ENCODE peak calls at places on chromosomes 2 and 18, in four cellular contexts. One of them, this sample, is unnamed.

GRCh38 chr2:209008636-209009287 is 415.1 kb upstream of the MAP2 start:
- DNase-seq in OCI-LY7: no peak
- DNase-seq in PC-3: no peak
- DNase-seq in fibroblast of lung: no peak
- DNase-seq in this sample: no peak

GRCh38 chr2:199261221-199261620 is 196.5 kb downstream of the SATB2 start:
- DNase-seq in OCI-LY7: no peak
- DNase-seq in PC-3: peak
- DNase-seq in fibroblast of lung: peak
- DNase-seq in this sample: no peak

GRCh38 chr2:68463287-68463877 is 3.7 kb downstream of the FBXO48 start:
- DNase-seq in OCI-LY7: peak
- DNase-seq in PC-3: peak
- DNase-seq in fibroblast of lung: peak
- DNase-seq in this sample: peak

GRCh38 chr2:25168256-25169072 is at the start of gene POMC:
- DNase-seq in OCI-LY7: no peak
- DNase-seq in PC-3: no peak
- DNase-seq in fibroblast of lung: peak
- DNase-seq in this sample: no peak

GRCh38 chr2:60414731-60415130 is 138.7 kb downstream of the BCL11A start:
- DNase-seq in OCI-LY7: peak
- DNase-seq in PC-3: peak
- DNase-seq in fibroblast of lung: peak
- DNase-seq in this sample: no peak

GRCh38 chr2:235976516-235976915 is 191.7 kb downstream of the GBX2 start:
- DNase-seq in OCI-LY7: no peak
- DNase-seq in PC-3: no peak
- DNase-seq in fibroblast of lung: no peak
- DNase-seq in this sample: no peak

GRCh38 chr2:24492283-24493272 is 1.5 kb downstream of the NCOA1 start:
- DNase-seq in OCI-LY7: no peak
- DNase-seq in PC-3: peak
- DNase-seq in fibroblast of lung: peak
- DNase-seq in this sample: no peak

GRCh38 chr2:178377046-178377445 is 73.9 kb downstream of the PRKRA start:
- DNase-seq in OCI-LY7: no peak
- DNase-seq in PC-3: no peak
- DNase-seq in fibroblast of lung: no peak
- DNase-seq in this sample: no peak

GRCh38 chr18:62938006-62938405 is 222.7 kb downstream of the PHLPP1 start:
- DNase-seq in OCI-LY7: no peak
- DNase-seq in PC-3: peak
- DNase-seq in fibroblast of lung: peak
- DNase-seq in this sample: no peak

GRCh38 chr2:151297882-151298281 is 8.4 kb upstream of the NMI start:
- DNase-seq in OCI-LY7: peak
- DNase-seq in PC-3: peak
- DNase-seq in fibroblast of lung: no peak
- DNase-seq in this sample: no peak

GRCh38 chr18:48949606-48950535 is 894 bp downstream of the SMAD7 start:
- DNase-seq in OCI-LY7: peak
- DNase-seq in PC-3: peak
- DNase-seq in fibroblast of lung: peak
- DNase-seq in this sample: peak

GRCh38 chr2:52976132-52976949 is 791.3 kb upstream of the CHAC2 start:
- DNase-seq in OCI-LY7: peak
- DNase-seq in PC-3: peak
- DNase-seq in fibroblast of lung: peak
- DNase-seq in this sample: peak

GRCh38 chr2:143261986-143262784 is 133.0 kb downstream of the ARHGAP15 start:
- DNase-seq in OCI-LY7: peak
- DNase-seq in PC-3: no peak
- DNase-seq in fibroblast of lung: peak
- DNase-seq in this sample: no peak

GRCh38 chr18:49572935-49573334 is 11.1 kb downstream of the LIPG start:
- DNase-seq in OCI-LY7: no peak
- DNase-seq in PC-3: no peak
- DNase-seq in fibroblast of lung: no peak
- DNase-seq in this sample: no peak

GRCh38 chr2:51717318-51717717 is 685.4 kb upstream of the NRXN1 start:
- DNase-seq in OCI-LY7: no peak
- DNase-seq in PC-3: peak
- DNase-seq in fibroblast of lung: peak
- DNase-seq in this sample: no peak

GRCh38 chr18:13110559-13110958 is 108.0 kb upstream of the LDLRAD4 start:
- DNase-seq in OCI-LY7: no peak
- DNase-seq in PC-3: no peak
- DNase-seq in fibroblast of lung: no peak
- DNase-seq in this sample: no peak

GRCh38 chr2:30267161-30267568 is 35.8 kb downstream of the LBH start:
- DNase-seq in OCI-LY7: no peak
- DNase-seq in PC-3: no peak
- DNase-seq in fibroblast of lung: no peak
- DNase-seq in this sample: no peak

GRCh38 chr2:29010946-29011649 is 30.0 kb downstream of the TOGARAM2 start:
- DNase-seq in OCI-LY7: peak
- DNase-seq in PC-3: no peak
- DNase-seq in fibroblast of lung: peak
- DNase-seq in this sample: no peak

GRCh38 chr2:41909584-41909983 is 138.2 kb upstream of the PKDCC start:
- DNase-seq in OCI-LY7: no peak
- DNase-seq in PC-3: no peak
- DNase-seq in fibroblast of lung: no peak
- DNase-seq in this sample: no peak

GRCh38 chr2:152036611-152037469 is 62.0 kb downstream of the CACNB4 start:
- DNase-seq in OCI-LY7: peak
- DNase-seq in PC-3: peak
- DNase-seq in fibroblast of lung: peak
- DNase-seq in this sample: peak

GRCh38 chr2:177242136-177242987 is 22.2 kb downstream of the NFE2L2 start:
- DNase-seq in OCI-LY7: no peak
- DNase-seq in PC-3: peak
- DNase-seq in fibroblast of lung: peak
- DNase-seq in this sample: peak

GRCh38 chr2:169839954-169840746 is 12.9 kb downstream of the UBR3 start:
- DNase-seq in OCI-LY7: no peak
- DNase-seq in PC-3: no peak
- DNase-seq in fibroblast of lung: no peak
- DNase-seq in this sample: no peak

GRCh38 chr2:871175-871727 is 79.4 kb upstream of the SNTG2 start:
- DNase-seq in OCI-LY7: no peak
- DNase-seq in PC-3: no peak
- DNase-seq in fibroblast of lung: no peak
- DNase-seq in this sample: no peak

GRCh38 chr2:69241039-69241586 is 145.9 kb downstream of the GFPT1 start:
- DNase-seq in OCI-LY7: no peak
- DNase-seq in PC-3: no peak
- DNase-seq in fibroblast of lung: peak
- DNase-seq in this sample: no peak

GRCh38 chr18:24999650-25000267 is 352.2 kb downstream of the ZNF521 start:
- DNase-seq in OCI-LY7: no peak
- DNase-seq in PC-3: no peak
- DNase-seq in fibroblast of lung: no peak
- DNase-seq in this sample: no peak
- H3K4me2 ChIP-seq in OCI-LY7: no peak
- H3K4me2 ChIP-seq in PC-3: no peak
- H3K4me2 ChIP-seq in fibroblast of lung: no peak
- H3K4me2 ChIP-seq in this sample: no peak

GRCh38 chr2:108929896-108930425 is 59.1 kb downstream of the EDAR start:
- DNase-seq in OCI-LY7: no peak
- DNase-seq in PC-3: no peak
- DNase-seq in fibroblast of lung: no peak
- DNase-seq in this sample: no peak
- H3K4me3 ChIP-seq in OCI-LY7: no peak
- H3K4me3 ChIP-seq in PC-3: no peak
- H3K4me3 ChIP-seq in fibroblast of lung: no peak
- H3K4me3 ChIP-seq in this sample: no peak

DNA sequence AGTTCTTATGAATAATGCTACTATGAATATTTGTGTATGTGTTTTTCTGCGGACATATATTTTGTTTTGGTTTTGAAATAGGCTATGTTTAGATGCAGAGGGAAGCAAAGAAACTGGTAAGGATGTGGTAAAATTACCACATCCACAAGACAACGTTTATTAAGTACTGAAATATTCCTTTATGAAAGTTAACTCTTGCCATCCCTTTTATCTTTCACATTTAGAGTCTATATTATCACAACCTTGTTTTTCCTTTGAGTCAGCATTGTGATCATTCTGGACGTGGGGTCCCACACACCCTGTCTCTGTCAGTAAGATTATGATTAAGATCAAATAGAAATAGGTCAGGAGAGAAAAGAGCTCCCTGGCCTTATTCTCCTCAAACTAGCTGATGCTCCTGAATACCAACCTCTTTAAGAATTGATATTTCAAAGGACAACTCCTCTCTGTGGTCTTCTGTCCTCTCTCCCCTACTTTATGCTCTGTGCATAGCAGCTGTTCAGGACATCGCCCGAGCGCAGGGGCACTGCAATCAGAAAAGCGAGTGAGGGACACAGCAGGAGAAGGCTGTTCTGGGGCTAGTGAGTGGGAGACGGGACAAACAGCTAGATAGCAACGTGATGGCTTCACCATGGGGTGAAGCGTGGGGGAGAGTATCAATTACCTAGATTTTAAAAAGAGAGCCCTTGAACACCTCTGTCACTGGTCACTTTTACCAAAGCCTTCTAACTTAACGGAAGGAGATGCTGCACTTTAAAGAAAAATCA is 12.2 kb downstream of the METAP1D start:
- DNase-seq in OCI-LY7: no peak
- DNase-seq in PC-3: no peak
- DNase-seq in fibroblast of lung: no peak
- DNase-seq in this sample: no peak
- H3K4me2 ChIP-seq in OCI-LY7: no peak
- H3K4me2 ChIP-seq in PC-3: no peak
- H3K4me2 ChIP-seq in fibroblast of lung: no peak
- H3K4me2 ChIP-seq in this sample: no peak

GRCh38 chr2:189569295-189569925 is 11.2 kb downstream of the SLC40A1 start:
- DNase-seq in OCI-LY7: no peak
- DNase-seq in PC-3: no peak
- DNase-seq in fibroblast of lung: no peak
- DNase-seq in this sample: no peak
- H3K4me3 ChIP-seq in OCI-LY7: no peak
- H3K4me3 ChIP-seq in PC-3: no peak
- H3K4me3 ChIP-seq in fibroblast of lung: no peak
- H3K4me3 ChIP-seq in this sample: no peak

GRCh38 chr2:218003265-218003950 is 613 bp upstream of the TNS1 start:
- DNase-seq in OCI-LY7: no peak
- DNase-seq in PC-3: no peak
- DNase-seq in fibroblast of lung: peak
- DNase-seq in this sample: no peak
- H3K4me2 ChIP-seq in OCI-LY7: no peak
- H3K4me2 ChIP-seq in PC-3: no peak
- H3K4me2 ChIP-seq in fibroblast of lung: peak
- H3K4me2 ChIP-seq in this sample: no peak

This sample was measured in PC-9.